ENCODE peak calls at places on chromosomes 13 and 19, in eight cellular contexts. One of them, this sample, is unnamed.

GRCh38 chr19:401836-402535 is 7.0 kb downstream of the C2CD4C start:
- DNase-seq in stimulated activated CD8-positive, alpha-beta memory T cell treated with anti-CD3 and anti-CD28 coated beads, Interleukin-4, amount 100 ng/mL, for 4 hours: no peak
- DNase-seq in NCI-H1048: no peak
- DNase-seq in brain microvascular endothelial cell: no peak
- DNase-seq in A172: no peak
- DNase-seq in nucleus accumbens: no peak
- DNase-seq in AG08395: no peak
- DNase-seq in uterus: peak
- DNase-seq in this sample: no peak

GRCh38 chr19:11069451-11070009 is 19.7 kb upstream of the LDLR start:
- DNase-seq in stimulated activated CD8-positive, alpha-beta memory T cell treated with anti-CD3 and anti-CD28 coated beads, Interleukin-4, amount 100 ng/mL, for 4 hours: no peak
- DNase-seq in NCI-H1048: no peak
- DNase-seq in brain microvascular endothelial cell: no peak
- DNase-seq in A172: no peak
- DNase-seq in nucleus accumbens: no peak
- DNase-seq in AG08395: no peak
- DNase-seq in uterus: no peak
- DNase-seq in this sample: no peak

GRCh38 chr13:48994731-48995130 is 19.0 kb downstream of the FNDC3A start:
- DNase-seq in stimulated activated CD8-positive, alpha-beta memory T cell treated with anti-CD3 and anti-CD28 coated beads, Interleukin-4, amount 100 ng/mL, for 4 hours: no peak
- DNase-seq in NCI-H1048: no peak
- DNase-seq in brain microvascular endothelial cell: no peak
- DNase-seq in A172: no peak
- DNase-seq in nucleus accumbens: no peak
- DNase-seq in AG08395: peak
- DNase-seq in uterus: no peak
- DNase-seq in this sample: no peak

GRCh38 chr13:113532156-113532806 is 41.8 kb upstream of the DCUN1D2 start:
- DNase-seq in stimulated activated CD8-positive, alpha-beta memory T cell treated with anti-CD3 and anti-CD28 coated beads, Interleukin-4, amount 100 ng/mL, for 4 hours: no peak
- DNase-seq in NCI-H1048: no peak
- DNase-seq in brain microvascular endothelial cell: no peak
- DNase-seq in A172: peak
- DNase-seq in nucleus accumbens: no peak
- DNase-seq in AG08395: peak
- DNase-seq in uterus: no peak
- DNase-seq in this sample: no peak

GRCh38 chr13:101343128-101343787 is 73.0 kb downstream of the NALCN start:
- DNase-seq in stimulated activated CD8-positive, alpha-beta memory T cell treated with anti-CD3 and anti-CD28 coated beads, Interleukin-4, amount 100 ng/mL, for 4 hours: no peak
- DNase-seq in NCI-H1048: no peak
- DNase-seq in brain microvascular endothelial cell: no peak
- DNase-seq in A172: no peak
- DNase-seq in nucleus accumbens: no peak
- DNase-seq in AG08395: no peak
- DNase-seq in uterus: no peak
- DNase-seq in this sample: no peak

GRCh38 chr19:43636121-43636683 is 3.4 kb downstream of the CADM4 start:
- DNase-seq in stimulated activated CD8-positive, alpha-beta memory T cell treated with anti-CD3 and anti-CD28 coated beads, Interleukin-4, amount 100 ng/mL, for 4 hours: no peak
- DNase-seq in NCI-H1048: no peak
- DNase-seq in brain microvascular endothelial cell: no peak
- DNase-seq in A172: peak
- DNase-seq in nucleus accumbens: peak
- DNase-seq in AG08395: no peak
- DNase-seq in uterus: no peak
- DNase-seq in this sample: no peak

GRCh38 chr13:99086869-99087129 is 108.9 kb upstream of the DOCK9 start:
- DNase-seq in stimulated activated CD8-positive, alpha-beta memory T cell treated with anti-CD3 and anti-CD28 coated beads, Interleukin-4, amount 100 ng/mL, for 4 hours: no peak
- DNase-seq in NCI-H1048: no peak
- DNase-seq in brain microvascular endothelial cell: no peak
- DNase-seq in A172: peak
- DNase-seq in nucleus accumbens: no peak
- DNase-seq in AG08395: no peak
- DNase-seq in uterus: no peak
- DNase-seq in this sample: no peak

GRCh38 chr13:32209670-32210069 is 105.5 kb downstream of the ZAR1L start:
- DNase-seq in stimulated activated CD8-positive, alpha-beta memory T cell treated with anti-CD3 and anti-CD28 coated beads, Interleukin-4, amount 100 ng/mL, for 4 hours: no peak
- DNase-seq in NCI-H1048: no peak
- DNase-seq in brain microvascular endothelial cell: no peak
- DNase-seq in A172: no peak
- DNase-seq in nucleus accumbens: no peak
- DNase-seq in AG08395: no peak
- DNase-seq in uterus: no peak
- DNase-seq in this sample: no peak

GRCh38 chr13:41465965-41466364 is 8.6 kb downstream of the RGCC start:
- DNase-seq in stimulated activated CD8-positive, alpha-beta memory T cell treated with anti-CD3 and anti-CD28 coated beads, Interleukin-4, amount 100 ng/mL, for 4 hours: no peak
- DNase-seq in NCI-H1048: no peak
- DNase-seq in brain microvascular endothelial cell: no peak
- DNase-seq in A172: no peak
- DNase-seq in nucleus accumbens: no peak
- DNase-seq in AG08395: no peak
- DNase-seq in uterus: no peak
- DNase-seq in this sample: no peak

GRCh38 chr19:3931041-3931440 is 1.8 kb upstream of the NMRK2 start:
- DNase-seq in stimulated activated CD8-positive, alpha-beta memory T cell treated with anti-CD3 and anti-CD28 coated beads, Interleukin-4, amount 100 ng/mL, for 4 hours: no peak
- DNase-seq in NCI-H1048: no peak
- DNase-seq in brain microvascular endothelial cell: no peak
- DNase-seq in A172: no peak
- DNase-seq in nucleus accumbens: no peak
- DNase-seq in AG08395: no peak
- DNase-seq in uterus: no peak
- DNase-seq in this sample: no peak

GRCh38 chr19:13428352-13428751 is 77.9 kb downstream of the CACNA1A start:
- DNase-seq in stimulated activated CD8-positive, alpha-beta memory T cell treated with anti-CD3 and anti-CD28 coated beads, Interleukin-4, amount 100 ng/mL, for 4 hours: no peak
- DNase-seq in NCI-H1048: no peak
- DNase-seq in brain microvascular endothelial cell: peak
- DNase-seq in A172: peak
- DNase-seq in nucleus accumbens: no peak
- DNase-seq in AG08395: peak
- DNase-seq in uterus: no peak
- DNase-seq in this sample: peak